ENCODE peak calls at places on chromosomes 13 and 19, in seven cellular contexts. H is K562; V is H7; U is CD8-positive, alpha-beta memory T cell; F is AG09309; X is cardiac fibroblast; M is GM23248. L is an unnamed sample.

GRCh38 chr19:2446390-2446789 is 10.4 kb downstream of the LMNB2 start:
- DNase-seq in H (no peak), V (no peak), U (no peak), F (no peak), X (no peak), M (no peak), L (no peak)

GRCh38 chr19:2235026-2235395 is 1.1 kb downstream of the PLEKHJ1 start:
- DNase-seq in H (no peak), V (no peak), U (no peak), F (no peak), X (no peak), M (peak; percentile 28), L (no peak)

GRCh38 chr19:52590728-52591127 is 20.6 kb downstream of the ZNF701 start:
- DNase-seq in H (no peak), V (no peak), U (no peak), F (no peak), X (no peak), M (no peak), L (no peak)

GRCh38 chr19:38139122-38139521 is 84.9 kb downstream of the DPF1 start:
- DNase-seq in H (peak; percentile 60), V (peak; percentile 46), U (no peak), F (no peak), X (no peak), M (no peak), L (no peak)

GRCh38 chr19:2231621-2232221 is 4.4 kb downstream of the PLEKHJ1 start:
- DNase-seq in H (no peak), V (peak; percentile 82), U (no peak), F (no peak), X (no peak), M (peak; percentile 33), L (no peak)

GRCh38 chr13:113404723-113405471 is 41.0 kb upstream of the GRTP1 start:
- DNase-seq in H (no peak), V (peak; percentile 63), U (no peak), F (no peak), X (no peak), M (no peak), L (no peak)

GRCh38 chr13:75452564-75452963 is 29.4 kb downstream of the TBC1D4 start:
- DNase-seq in H (no peak), V (no peak), U (no peak), F (no peak), X (peak; percentile 62), M (peak; percentile 69), L (no peak)

GRCh38 chr13:29702912-29703351 is 107.4 kb upstream of the SLC7A1 start:
- DNase-seq in H (no peak), V (no peak), U (no peak), F (peak; percentile 94), X (peak; percentile 89), M (peak; percentile 96), L (no peak)

GRCh38 chr13:42327725-42328124 is 55.8 kb downstream of the AKAP11 start:
- DNase-seq in H (no peak), V (no peak), U (no peak), F (no peak), X (no peak), M (no peak), L (no peak)

GRCh38 chr19:54147676-54148075 is 10.1 kb downstream of the CNOT3 start:
- DNase-seq in H (no peak), V (no peak), U (no peak), F (no peak), X (peak; percentile 45), M (no peak), L (no peak)

GRCh38 chr19:6126335-6126974 is 9.0 kb upstream of the ACSBG2 start:
- DNase-seq in H (peak; percentile 70), V (peak; percentile 52), U (peak; percentile 6), F (no peak), X (peak; percentile 81), M (peak; percentile 70), L (peak; percentile 62)

GRCh38 chr19:5170329-5170745 is 170.3 kb downstream of the PTPRS start:
- DNase-seq in H (peak; percentile 61), V (peak; percentile 79), U (peak; percentile 17), F (no peak), X (no peak), M (no peak), L (peak; percentile 37)

GRCh38 chr19:7869910-7870511 is 4.2 kb downstream of the PRR36 start:
- DNase-seq in H (peak; percentile 70), V (peak; percentile 92), U (peak; percentile 52), F (no peak), X (peak; percentile 19), M (peak; percentile 37), L (no peak)

GRCh38 chr19:42271861-42272534 is 2.9 kb downstream of the CIC start:
- DNase-seq in H (no peak), V (no peak), U (no peak), F (no peak), X (no peak), M (no peak), L (no peak)

DNA sequence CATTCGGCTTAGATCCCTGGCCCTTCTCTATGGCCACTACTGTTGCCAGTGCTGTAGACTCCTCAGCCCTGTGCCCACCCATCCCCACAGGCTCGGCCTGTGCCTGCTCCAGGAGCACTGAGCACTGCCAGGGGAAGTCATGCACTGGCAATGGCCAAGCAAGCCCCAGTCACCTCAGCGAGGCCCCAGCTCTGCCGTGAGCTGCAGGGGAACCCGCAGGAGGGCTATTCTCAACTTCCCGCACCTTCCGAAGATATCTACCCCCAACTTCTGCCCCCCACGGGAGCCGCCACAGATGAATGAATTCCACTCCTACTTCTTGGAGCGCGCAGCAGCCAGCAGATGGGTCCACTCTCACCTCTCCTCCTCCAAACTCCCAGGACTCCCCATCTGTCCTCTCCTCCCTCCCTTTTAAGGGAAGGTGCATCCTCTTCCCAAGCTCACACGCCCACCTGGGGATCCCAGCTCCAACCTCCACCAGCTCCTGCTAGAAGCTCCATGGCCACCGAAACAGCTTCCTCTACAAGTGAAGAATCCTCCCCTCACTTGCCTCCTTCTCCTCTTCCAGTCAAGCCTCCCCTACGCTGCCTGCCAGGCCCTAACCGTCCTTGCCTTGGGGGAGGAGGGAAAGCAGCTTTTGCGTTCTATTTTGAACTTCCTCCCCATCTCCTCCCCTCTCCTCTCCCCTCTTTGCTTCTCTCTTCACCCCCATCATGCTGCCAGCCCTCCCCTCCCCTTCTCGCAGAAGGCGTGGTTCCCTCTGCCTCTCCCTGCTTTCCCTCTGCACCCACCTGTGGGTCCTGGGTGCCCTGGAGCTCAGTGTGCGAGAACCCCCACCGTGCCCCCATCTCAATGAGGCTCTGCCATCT is 52.2 kb downstream of the PEPD start:
- DNase-seq in H (no peak), V (no peak), U (no peak), F (no peak), X (no peak), M (no peak), L (no peak)
- H3K4me3 ChIP-seq in H (no peak overlapping the region), V (no peak overlapping the region), U (no peak overlapping the region), F (no peak overlapping the region), X (no peak overlapping the region), M (no peak overlapping the region), L (no peak overlapping the region)

GRCh38 chr13:110251227-110251791 is 55.6 kb downstream of the COL4A1 start:
- DNase-seq in H (no peak), V (no peak), U (no peak), F (no peak), X (no peak), M (no peak), L (no peak)
- H3K4me3 ChIP-seq in H (no peak overlapping the region), V (no peak overlapping the region), U (no peak overlapping the region), F (no peak overlapping the region), X (no peak overlapping the region), M (no peak overlapping the region), L (no peak overlapping the region)

DNA sequence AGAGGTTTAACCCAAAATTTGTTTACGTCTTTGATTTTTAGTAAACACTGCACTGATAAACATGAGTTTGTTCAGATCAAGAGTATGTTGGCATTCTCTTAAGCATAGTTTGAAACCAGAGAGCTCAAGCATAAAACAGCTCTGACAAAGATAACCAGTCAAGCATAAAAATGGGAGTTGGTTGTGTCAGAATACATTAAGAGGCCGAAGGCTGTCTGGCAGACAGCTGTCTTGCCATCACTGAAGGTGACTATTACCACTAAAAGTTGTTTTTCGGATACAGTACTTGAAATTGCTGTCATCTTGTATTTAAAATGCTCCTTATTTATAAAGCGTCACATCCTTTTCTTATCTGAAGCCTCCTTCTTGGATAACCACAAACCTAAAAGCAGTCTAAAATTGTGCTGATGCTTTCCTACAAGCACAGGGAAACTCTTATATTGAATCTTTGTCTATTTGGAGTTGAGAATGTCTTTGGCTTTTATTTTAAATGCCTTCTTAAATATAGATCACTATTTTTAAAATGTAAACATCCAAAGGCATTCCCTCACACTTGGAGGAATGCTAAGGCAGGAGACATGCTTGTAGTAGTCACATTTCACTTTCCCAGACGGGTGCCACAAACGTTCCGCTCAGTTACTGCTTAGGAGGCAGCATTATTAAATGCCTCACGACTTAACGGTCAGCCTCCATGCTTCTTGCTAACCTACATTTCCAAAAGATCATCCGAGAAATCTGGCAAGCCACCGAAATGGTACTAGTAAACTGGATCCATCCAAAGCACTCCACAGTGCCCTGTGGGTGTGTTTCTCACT is 1.6 kb downstream of the SMAD9 start:
- DNase-seq in H (no peak), V (no peak), U (no peak), F (no peak), X (no peak), M (peak; percentile 58), L (no peak)
- H3K4me3 ChIP-seq in H (no peak overlapping the region), V (peak overlapping the region; percentile 61), U (no peak overlapping the region), F (peak overlapping the region; percentile 68), X (peak overlapping the region; percentile 69), M (peak overlapping the region; percentile 89), L (peak overlapping the region; percentile 56)

GRCh38 chr19:10269333-10270179 is 1.4 kb upstream of the ICAM1 start:
- DNase-seq in H (peak; percentile 85), V (peak; percentile 94), U (peak; percentile 81), F (no peak), X (peak; percentile 82), M (peak; percentile 87), L (peak; percentile 63)
- H3K4me3 ChIP-seq in H (peak overlapping the region; percentile 48), V (peak overlapping the region; percentile 40), U (peak overlapping the region; percentile 76), F (peak overlapping the region; percentile 28), X (peak overlapping the region; percentile 66), M (peak overlapping the region; percentile 58), L (peak overlapping the region; percentile 17)

L was measured in A549.